ENCODE peak calls at places on chromosomes 7 and 10, in four cellular contexts. W is MM.1S, Y is A549, I is PC-3. M is an unnamed sample.

GRCh38 chr7:81676813-81677212 is 93.0 kb downstream of the HGF start:
- DNase-seq in W (peak; percentile 50), Y (no peak), I (no peak), M (no peak)

GRCh38 chr7:632831-633210 is 93.7 kb upstream of the DNAAF5 start:
- DNase-seq in W (no peak), Y (no peak), I (no peak), M (no peak)

GRCh38 chr7:33757563-33758165 is 147.7 kb upstream of the BMPER start:
- DNase-seq in W (peak; percentile 49), Y (peak; percentile 40), I (peak; percentile 72), M (no peak)

GRCh38 chr7:13986208-13986607 is 3.3 kb downstream of the ETV1 start:
- DNase-seq in W (no peak), Y (no peak), I (no peak), M (no peak)

GRCh38 chr7:124457841-124458240 is 307.8 kb downstream of the GPR37 start:
- DNase-seq in W (no peak), Y (no peak), I (peak; percentile 55), M (no peak)

GRCh38 chr7:29017666-29018065 is 59.5 kb upstream of the TRIL start:
- DNase-seq in W (no peak), Y (no peak), I (no peak), M (no peak)

GRCh38 chr10:58115218-58116050 is 152.3 kb downstream of the IPMK start:
- DNase-seq in W (no peak), Y (no peak), I (no peak), M (no peak)

GRCh38 chr7:148277042-148277660 is 313.4 kb upstream of the C7orf33 start:
- DNase-seq in W (no peak), Y (no peak), I (no peak), M (no peak)

GRCh38 chr10:115082521-115082920 is 10.6 kb upstream of the ATRNL1 start:
- DNase-seq in W (no peak), Y (no peak), I (no peak), M (no peak)

GRCh38 chr7:30934225-30934624 is 22.6 kb downstream of the AQP1 start:
- DNase-seq in W (no peak), Y (no peak), I (no peak), M (no peak)

GRCh38 chr10:184911-185310 is 49.7 kb downstream of the ZMYND11 start:
- DNase-seq in W (no peak), Y (no peak), I (peak; percentile 9), M (no peak)

DNA sequence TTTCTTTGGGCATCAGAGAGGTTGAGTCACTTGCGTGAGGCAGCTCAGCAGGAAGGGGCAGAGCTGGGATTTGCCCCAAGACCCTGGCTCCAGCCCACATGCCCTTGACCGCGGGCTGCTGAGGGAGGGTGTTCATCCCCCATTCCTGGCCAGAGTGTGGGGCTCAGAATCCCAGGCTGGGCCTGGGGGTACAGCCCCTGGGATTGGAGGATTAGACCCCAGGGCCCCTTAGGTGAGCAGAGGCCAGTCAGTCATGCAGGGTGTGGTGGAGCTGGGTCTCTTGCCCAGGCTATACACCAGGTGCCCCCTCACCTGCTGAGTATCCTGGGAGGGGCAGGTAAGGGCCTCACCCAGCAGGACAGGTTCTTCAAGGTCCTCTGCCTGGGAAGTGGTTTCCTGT is 68.4 kb upstream of the ZNF716 start:
- DNase-seq in W (no peak), Y (no peak), I (no peak), M (no peak)
- H3K9me3 ChIP-seq in W (no peaks in the 10 kb centered on the region), Y (no peaks in the 10 kb centered on the region), I (peaks cover 5% of the 10 kb centered on the region), M (no peaks in the 10 kb centered on the region)

GRCh38 chr7:154679689-154680088 is 323.2 kb downstream of the PAXIP1 start:
- DNase-seq in W (no peak), Y (no peak), I (no peak), M (no peak)
- H3K9me3 ChIP-seq in W (no peaks in the 10 kb centered on the region), Y (no peaks in the 10 kb centered on the region), I (no peaks in the 10 kb centered on the region), M (no peaks in the 10 kb centered on the region)

GRCh38 chr10:133012573-133013359 is 70.4 kb upstream of the CFAP46 start:
- DNase-seq in W (no peak), Y (no peak), I (no peak), M (no peak)
- H3K9me3 ChIP-seq in W (no peaks in the 10 kb centered on the region), Y (peaks cover 2% of the 10 kb centered on the region), I (no peaks in the 10 kb centered on the region), M (no peaks in the 10 kb centered on the region)

DNA sequence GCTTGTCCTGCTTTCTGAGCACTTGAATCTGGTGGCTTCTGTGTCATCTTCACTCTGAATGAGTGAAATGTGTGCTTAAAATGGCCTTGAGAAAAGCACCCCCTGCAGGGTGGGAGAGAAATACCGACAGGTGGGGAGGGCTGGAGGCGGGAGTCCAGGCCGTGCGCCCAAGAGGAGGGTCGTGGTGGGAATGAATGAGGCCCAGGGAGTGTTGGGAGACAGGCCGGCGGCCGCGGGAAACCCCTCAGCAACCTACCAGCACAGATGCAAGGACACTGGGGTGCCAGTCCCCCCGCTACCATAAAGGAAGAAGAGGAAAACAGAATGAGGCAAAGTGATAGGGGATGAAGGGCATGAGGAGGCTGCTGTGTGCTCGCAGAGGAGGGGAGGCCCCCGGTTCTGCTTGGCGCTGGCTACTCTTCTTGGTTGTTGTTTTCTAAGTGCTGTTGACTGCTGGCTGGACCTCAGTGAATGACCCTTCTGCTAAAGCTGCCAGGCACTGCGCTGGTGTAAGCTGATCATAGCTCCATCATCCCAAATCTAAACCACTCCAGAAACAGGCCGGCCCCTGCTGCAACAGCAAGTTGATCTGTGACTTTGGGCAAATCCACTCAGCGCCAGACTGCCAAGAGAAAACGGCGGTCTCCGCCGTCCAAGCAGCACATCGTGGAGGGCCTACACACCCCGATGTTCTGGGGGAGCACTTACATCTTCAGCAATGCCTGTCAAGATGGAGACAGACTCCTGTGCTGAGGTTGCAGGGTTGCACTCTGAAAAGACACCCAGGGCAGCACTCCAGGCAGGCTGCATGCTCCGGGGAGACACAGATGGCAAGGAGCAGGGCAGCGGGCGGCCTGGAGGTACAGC is 378.5 kb downstream of the DNAJB6 start:
- DNase-seq in W (no peak), Y (no peak), I (no peak), M (no peak)
- H3K9me3 ChIP-seq in W (no peaks in the 10 kb centered on the region), Y (no peaks in the 10 kb centered on the region), I (no peaks in the 10 kb centered on the region), M (no peaks in the 10 kb centered on the region)

GRCh38 chr7:90660100-90660499 is 64.0 kb downstream of the CDK14 start:
- DNase-seq in W (no peak), Y (no peak), I (no peak), M (no peak)

GRCh38 chr7:90660819-90661218 is 64.7 kb downstream of the CDK14 start:
- DNase-seq in W (no peak), Y (no peak), I (no peak), M (no peak)

GRCh38 chr7:90657481-90657880 is 61.4 kb downstream of the CDK14 start:
- DNase-seq in W (no peak), Y (no peak), I (no peak), M (no peak)

GRCh38 chr7:90654718-90655427 is 58.8 kb downstream of the CDK14 start:
- DNase-seq in W (no peak), Y (no peak), I (no peak), M (no peak)

GRCh38 chr7:90655566-90655965 is 59.4 kb downstream of the CDK14 start:
- DNase-seq in W (no peak), Y (no peak), I (peak; percentile 82), M (no peak)
- H3K9me3 ChIP-seq in W (no peaks in the 10 kb centered on the region), Y (no peaks in the 10 kb centered on the region), I (peaks cover 10% of the 10 kb centered on the region), M (no peaks in the 10 kb centered on the region)

GRCh38 chr7:158321936-158322615 is 265.5 kb downstream of the PTPRN2 start:
- DNase-seq in W (no peak), Y (no peak), I (no peak), M (no peak)
- H3K9me3 ChIP-seq in W (no peaks in the 10 kb centered on the region), Y (no peaks in the 10 kb centered on the region), I (no peaks in the 10 kb centered on the region), M (no peaks in the 10 kb centered on the region)

DNA sequence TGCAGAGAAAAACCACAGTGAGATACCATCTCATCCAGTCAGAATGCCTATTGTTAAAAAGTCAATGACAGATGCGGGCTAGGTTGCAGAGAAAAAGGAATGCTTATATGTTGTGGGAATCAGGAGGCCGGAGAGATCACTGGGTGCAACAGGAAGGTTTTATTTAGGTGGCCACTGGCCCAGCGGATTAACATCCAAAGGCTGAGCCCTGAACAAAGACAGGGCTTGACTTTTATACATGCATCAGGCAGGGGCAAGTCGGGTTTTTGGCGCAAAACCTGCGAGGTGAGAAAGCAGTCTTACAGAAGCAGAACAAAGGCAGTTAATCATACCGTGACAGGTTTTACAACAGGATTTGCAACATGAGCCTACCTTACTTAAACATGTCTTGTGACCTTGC is 620 bp downstream of the ZNF117 start:
- DNase-seq in W (no peak), Y (no peak), I (no peak), M (no peak)
- H3K9me3 ChIP-seq in W (no peaks in the 10 kb centered on the region), Y (peaks cover 60% of the 10 kb centered on the region), I (peaks cover 25% of the 10 kb centered on the region), M (peaks cover 17% of the 10 kb centered on the region)

GRCh38 chr7:153389261-153389660 is 629.7 kb downstream of the ACTR3B start:
- DNase-seq in W (no peak), Y (no peak), I (no peak), M (no peak)
- H3K9me3 ChIP-seq in W (no peaks in the 10 kb centered on the region), Y (no peaks in the 10 kb centered on the region), I (peaks cover 15% of the 10 kb centered on the region), M (no peaks in the 10 kb centered on the region)

GRCh38 chr7:112635742-112636141 is 154.5 kb downstream of the TMEM168 start:
- DNase-seq in W (no peak), Y (no peak), I (no peak), M (no peak)
- H3K9me3 ChIP-seq in W (no peaks in the 10 kb centered on the region), Y (no peaks in the 10 kb centered on the region), I (no peaks in the 10 kb centered on the region), M (no peaks in the 10 kb centered on the region)

M was measured in thoracic aorta.